ENCODE peak calls at places on chromosome 22, in six cellular contexts. D is CD8-positive, alpha-beta memory T cell; V is ovary; F is HCT116; K is prostate gland; L is Caco-2. P is an unnamed sample.

GRCh38 chr22:46803031-46803880 is 40.8 kb downstream of the TBC1D22A start:
- DNase-seq in F (peak; percentile 32), V (no peak), K (no peak), L (peak; percentile 59), D (peak; percentile 79), P (peak; percentile 27)

GRCh38 chr22:46879083-46879482 is 116.6 kb downstream of the TBC1D22A start:
- DNase-seq in F (no peak), V (no peak), D (no peak), L (no peak), K (no peak), P (no peak)

GRCh38 chr22:27499121-27499520 is 302.4 kb downstream of the MN1 start:
- DNase-seq in V (no peak), K (no peak), D (no peak), L (no peak), F (no peak), P (no peak)

GRCh38 chr22:35947794-35948425 is 80.7 kb downstream of the RBFOX2 start:
- DNase-seq in F (no peak), K (no peak), L (no peak), D (no peak), V (no peak), P (no peak)

GRCh38 chr22:24540470-24540869 is 14.5 kb downstream of the GUCD1 start:
- DNase-seq in F (no peak), D (no peak), K (no peak), L (no peak), V (no peak), P (peak; percentile 82)

GRCh38 chr22:22506736-22507135 is 1.8 kb downstream of the ZNF280B start:
- DNase-seq in F (no peak), V (no peak), D (no peak), K (no peak), L (no peak), P (no peak)

GRCh38 chr22:21075516-21076138 is 29.9 kb downstream of the LRRC74B start:
- DNase-seq in K (no peak), F (no peak), D (no peak), V (no peak), L (no peak), P (no peak)

GRCh38 chr22:43313497-43314474 is 29.4 kb downstream of the SCUBE1 start:
- DNase-seq in K (no peak), V (peak; percentile 59), D (no peak), L (no peak), F (no peak), P (peak; percentile 72)

GRCh38 chr22:50258361-50259292 is 2.9 kb downstream of the MAPK12 start:
- DNase-seq in D (no peak), V (no peak), L (no peak), F (no peak), K (no peak), P (peak; percentile 98)

GRCh38 chr22:38317995-38318715 is 922 bp upstream of the CSNK1E start:
- DNase-seq in D (no peak), K (peak; percentile 85), F (peak; percentile 81), V (peak; percentile 80), L (peak; percentile 88), P (peak; percentile 43)

GRCh38 chr22:27133951-27134664 is 476.7 kb downstream of the MIAT start:
- DNase-seq in F (no peak), K (no peak), V (peak; percentile 46), D (no peak), L (no peak), P (peak; percentile 12)

GRCh38 chr22:26310616-26311015 is 118.4 kb upstream of the ASPHD2 start:
- DNase-seq in F (no peak), V (no peak), L (no peak), K (no peak), D (no peak), P (no peak)

GRCh38 chr22:49052560-49052959 is 775.1 kb downstream of the BRD1 start:
- DNase-seq in L (no peak), D (no peak), F (no peak), K (no peak), V (no peak), P (no peak)

GRCh38 chr22:26892401-26893033 is 235.1 kb downstream of the MIAT start:
- DNase-seq in F (no peak), D (no peak), K (no peak), L (no peak), V (peak; percentile 23), P (no peak)

GRCh38 chr22:49992921-49993648 is 19.5 kb downstream of the IL17REL start:
- DNase-seq in K (peak; percentile 62), L (peak; percentile 44), D (peak; percentile 80), F (no peak), V (no peak), P (peak; percentile 62)

GRCh38 chr22:22595001-22595835 is 36.2 kb upstream of the PRAME start:
- DNase-seq in F (no peak), L (no peak), K (no peak), V (no peak), D (no peak), P (no peak)

GRCh38 chr22:37676691-37677627 is 1.5 kb downstream of the LGALS1 start:
- DNase-seq in F (peak; percentile 69), V (peak; percentile 95), K (peak; percentile 76), D (peak; percentile 96), L (peak; percentile 88), P (peak; percentile 87)

GRCh38 chr22:19429950-19430889 is 1.3 kb downstream of the HIRA start:
- DNase-seq in F (no peak), V (no peak), K (no peak), D (peak; percentile 54), L (no peak), P (no peak)

GRCh38 chr22:34800265-34800664 is 265.7 kb upstream of the ISX start:
- DNase-seq in L (no peak), K (peak; percentile 68), D (no peak), V (no peak), F (no peak), P (no peak)

GRCh38 chr22:44448271-44448780 is 49.7 kb downstream of the RTL6 start:
- DNase-seq in F (no peak), V (peak; percentile 67), D (no peak), L (no peak), K (peak; percentile 11), P (peak; percentile 28)

GRCh38 chr22:25402501-25403283 is 161.8 kb upstream of the GRK3 start:
- DNase-seq in K (peak; percentile 41), V (peak; percentile 42), L (no peak), F (no peak), D (no peak), P (no peak)

GRCh38 chr22:30045001-30045887 is 35.0 kb upstream of the HORMAD2 start:
- DNase-seq in F (no peak), D (no peak), L (no peak), V (no peak), K (no peak), P (no peak)

GRCh38 chr22:50186789-50187523 is 1.2 kb downstream of the TRABD start:
- DNase-seq in F (no peak), V (no peak), D (peak; percentile 58), L (no peak), K (no peak), P (no peak)

GRCh38 chr22:35622132-35622913 is 5.2 kb upstream of the MB start:
- DNase-seq in V (no peak), F (no peak), D (no peak), L (peak; percentile 78), K (peak; percentile 88), P (peak; percentile 96)

GRCh38 chr22:19713650-19714319 is 518 bp upstream of the SEPTIN5 start:
- DNase-seq in F (no peak), L (no peak), V (no peak), D (no peak), K (no peak), P (no peak)

GRCh38 chr22:43826142-43827093 is 14.3 kb upstream of the EFCAB6 start:
- DNase-seq in K (no peak), V (no peak), D (no peak), F (no peak), L (no peak), P (no peak)

GRCh38 chr22:35446365-35446764 is 46.4 kb downstream of the MCM5 start:
- DNase-seq in K (no peak), F (no peak), V (no peak), D (no peak), L (no peak), P (no peak)

GRCh38 chr22:29443452-29443851 is 5.1 kb downstream of the RFPL1 start:
- DNase-seq in V (no peak), D (no peak), L (no peak), F (no peak), K (no peak), P (no peak)

GRCh38 chr22:39520874-39521857 is 804 bp downstream of the ATF4 start:
- DNase-seq in L (peak; percentile 68), K (peak; percentile 66), D (peak; percentile 78), F (no peak), V (peak; percentile 76), P (peak; percentile 79)
- H3K4me1 ChIP-seq in L (peaks cover 26% of the 10 kb centered on the region), K (peaks cover 17% of the 10 kb centered on the region), D (peaks cover 39% of the 10 kb centered on the region), F (peaks cover 17% of the 10 kb centered on the region), V (peaks cover 13% of the 10 kb centered on the region), P (peaks cover 56% of the 10 kb centered on the region)

GRCh38 chr22:40335358-40335757 is 10.9 kb upstream of the ADSL start:
- DNase-seq in K (no peak), F (no peak), D (no peak), V (no peak), L (no peak), P (no peak)

GRCh38 chr22:40334060-40334459 is 12.2 kb upstream of the ADSL start:
- DNase-seq in D (no peak), L (no peak), K (no peak), F (no peak), V (no peak), P (no peak)

GRCh38 chr22:40331706-40332105 is 14.6 kb upstream of the ADSL start:
- DNase-seq in V (no peak), L (no peak), K (no peak), F (no peak), D (no peak), P (no peak)

GRCh38 chr22:40332319-40332781 is 13.9 kb upstream of the ADSL start:
- DNase-seq in D (no peak), V (no peak), F (no peak), K (no peak), L (no peak), P (no peak)

GRCh38 chr22:40334899-40335298 is 11.4 kb upstream of the ADSL start:
- DNase-seq in K (no peak), L (no peak), V (no peak), D (no peak), F (no peak), P (no peak)
- H3K4me1 ChIP-seq in K (no peaks in the 10 kb centered on the region), L (peaks cover 2% of the 10 kb centered on the region), V (peaks cover 2% of the 10 kb centered on the region), D (peaks cover 72% of the 10 kb centered on the region), F (no peaks in the 10 kb centered on the region), P (no peaks in the 10 kb centered on the region)

GRCh38 chr22:33271390-33272161 is 213.4 kb upstream of the SYN3 start:
- DNase-seq in K (peak; percentile 87), L (no peak), F (no peak), D (no peak), V (peak; percentile 44), P (peak; percentile 10)
- H3K4me1 ChIP-seq in K (peaks cover 23% of the 10 kb centered on the region), L (no peaks in the 10 kb centered on the region), F (no peaks in the 10 kb centered on the region), D (no peaks in the 10 kb centered on the region), V (no peaks in the 10 kb centered on the region), P (peaks cover 37% of the 10 kb centered on the region)

DNA sequence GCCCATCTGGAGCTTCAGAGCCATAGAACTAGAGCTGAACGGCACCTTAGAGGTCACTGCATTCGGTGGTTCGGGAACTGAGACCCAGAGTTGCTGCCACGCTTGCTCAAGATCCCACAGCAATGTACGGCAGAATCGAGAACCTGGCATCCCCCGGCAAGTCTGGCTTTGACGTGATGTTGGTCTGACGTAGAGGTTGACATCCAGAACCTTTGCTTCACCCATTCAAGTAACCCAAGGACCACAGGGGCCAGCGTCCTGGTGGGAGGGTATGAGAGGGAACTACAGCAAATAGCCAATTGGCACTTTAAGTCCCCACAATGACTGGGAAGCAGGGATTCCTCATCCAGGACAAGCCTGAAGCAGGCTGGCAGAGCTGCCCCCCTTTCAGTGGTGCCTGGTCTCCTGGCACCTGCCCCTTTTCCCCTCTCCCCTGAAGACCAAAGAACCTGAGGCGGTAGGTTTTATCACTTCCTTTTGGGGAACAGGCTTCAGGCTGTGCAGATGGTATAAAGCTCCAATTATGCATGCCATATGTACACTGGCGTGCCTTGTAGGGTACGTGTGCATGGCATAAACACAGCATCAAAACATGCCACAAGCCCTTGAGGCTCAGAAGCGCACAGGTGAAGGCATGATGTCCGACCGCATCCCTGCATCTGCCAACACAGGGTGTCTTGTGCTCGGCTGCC is 15.3 kb upstream of the TEF start:
- DNase-seq in F (no peak), K (no peak), L (no peak), V (no peak), D (no peak), P (no peak)
- H3K4me1 ChIP-seq in F (peaks cover 17% of the 10 kb centered on the region), K (peaks cover 11% of the 10 kb centered on the region), L (peaks cover 27% of the 10 kb centered on the region), V (peaks cover 18% of the 10 kb centered on the region), D (peaks cover 4% of the 10 kb centered on the region), P (peaks cover 39% of the 10 kb centered on the region)